ENCODE peak calls at places on chromosomes 6 and 20, in eight cellular contexts. One of them, this sample, is unnamed.

GRCh38 chr6:2658788-2659187 is 91.9 kb downstream of the MYLK4 start:
- DNase-seq in A549: no peak
- DNase-seq in mucosa of gallbladder: no peak
- DNase-seq in cerebellum: no peak
- DNase-seq in H54: peak
- DNase-seq in stimulated activated CD4-positive, alpha-beta T cell treated with anti-CD3 and anti-CD28 coated beads, Interleukin-1b, Interleukin-23, amount 100 ng/mL, for 4 hours: no peak
- DNase-seq in NCI-H146: no peak
- DNase-seq in activated CD8-positive, alpha-beta memory T cell treated with anti-CD3 and anti-CD28 coated beads for 1 hour: no peak
- DNase-seq in this sample: no peak

GRCh38 chr6:90703383-90703782 is 116.5 kb upstream of the MAP3K7 start:
- DNase-seq in mucosa of gallbladder: no peak
- DNase-seq in H54: no peak
- DNase-seq in NCI-H146: no peak
- DNase-seq in cerebellum: no peak
- DNase-seq in activated CD8-positive, alpha-beta memory T cell treated with anti-CD3 and anti-CD28 coated beads for 1 hour: no peak
- DNase-seq in A549: no peak
- DNase-seq in stimulated activated CD4-positive, alpha-beta T cell treated with anti-CD3 and anti-CD28 coated beads, Interleukin-1b, Interleukin-23, amount 100 ng/mL, for 4 hours: no peak
- DNase-seq in this sample: no peak

GRCh38 chr6:100404051-100404450 is 60.7 kb downstream of the SIM1 start:
- DNase-seq in stimulated activated CD4-positive, alpha-beta T cell treated with anti-CD3 and anti-CD28 coated beads, Interleukin-1b, Interleukin-23, amount 100 ng/mL, for 4 hours: no peak
- DNase-seq in activated CD8-positive, alpha-beta memory T cell treated with anti-CD3 and anti-CD28 coated beads for 1 hour: no peak
- DNase-seq in A549: no peak
- DNase-seq in cerebellum: no peak
- DNase-seq in mucosa of gallbladder: no peak
- DNase-seq in NCI-H146: no peak
- DNase-seq in H54: no peak
- DNase-seq in this sample: no peak

GRCh38 chr20:38418509-38419204 is 16.5 kb downstream of the SNHG17 start:
- DNase-seq in H54: no peak
- DNase-seq in cerebellum: peak
- DNase-seq in NCI-H146: no peak
- DNase-seq in mucosa of gallbladder: peak
- DNase-seq in stimulated activated CD4-positive, alpha-beta T cell treated with anti-CD3 and anti-CD28 coated beads, Interleukin-1b, Interleukin-23, amount 100 ng/mL, for 4 hours: no peak
- DNase-seq in A549: no peak
- DNase-seq in activated CD8-positive, alpha-beta memory T cell treated with anti-CD3 and anti-CD28 coated beads for 1 hour: no peak
- DNase-seq in this sample: peak

GRCh38 chr6:21987501-21987957 is 309.3 kb downstream of the PRL start:
- DNase-seq in NCI-H146: no peak
- DNase-seq in A549: peak
- DNase-seq in H54: peak
- DNase-seq in cerebellum: no peak
- DNase-seq in activated CD8-positive, alpha-beta memory T cell treated with anti-CD3 and anti-CD28 coated beads for 1 hour: no peak
- DNase-seq in mucosa of gallbladder: peak
- DNase-seq in stimulated activated CD4-positive, alpha-beta T cell treated with anti-CD3 and anti-CD28 coated beads, Interleukin-1b, Interleukin-23, amount 100 ng/mL, for 4 hours: no peak
- DNase-seq in this sample: no peak

GRCh38 chr6:166584813-166585429 is 1.6 kb downstream of the RAMACL start:
- DNase-seq in cerebellum: no peak
- DNase-seq in A549: no peak
- DNase-seq in activated CD8-positive, alpha-beta memory T cell treated with anti-CD3 and anti-CD28 coated beads for 1 hour: no peak
- DNase-seq in mucosa of gallbladder: no peak
- DNase-seq in H54: no peak
- DNase-seq in NCI-H146: no peak
- DNase-seq in stimulated activated CD4-positive, alpha-beta T cell treated with anti-CD3 and anti-CD28 coated beads, Interleukin-1b, Interleukin-23, amount 100 ng/mL, for 4 hours: no peak
- DNase-seq in this sample: no peak

GRCh38 chr6:138988469-138988834 is 399 bp upstream of the REPS1 start:
- DNase-seq in activated CD8-positive, alpha-beta memory T cell treated with anti-CD3 and anti-CD28 coated beads for 1 hour: no peak
- DNase-seq in stimulated activated CD4-positive, alpha-beta T cell treated with anti-CD3 and anti-CD28 coated beads, Interleukin-1b, Interleukin-23, amount 100 ng/mL, for 4 hours: no peak
- DNase-seq in H54: no peak
- DNase-seq in cerebellum: no peak
- DNase-seq in NCI-H146: peak
- DNase-seq in mucosa of gallbladder: no peak
- DNase-seq in A549: peak
- DNase-seq in this sample: no peak

GRCh38 chr20:59121714-59122376 is 41.8 kb upstream of the ZNF831 start:
- DNase-seq in H54: no peak
- DNase-seq in activated CD8-positive, alpha-beta memory T cell treated with anti-CD3 and anti-CD28 coated beads for 1 hour: no peak
- DNase-seq in NCI-H146: no peak
- DNase-seq in cerebellum: no peak
- DNase-seq in A549: no peak
- DNase-seq in stimulated activated CD4-positive, alpha-beta T cell treated with anti-CD3 and anti-CD28 coated beads, Interleukin-1b, Interleukin-23, amount 100 ng/mL, for 4 hours: no peak
- DNase-seq in mucosa of gallbladder: no peak
- DNase-seq in this sample: peak

GRCh38 chr6:145673504-145673903 is 61.8 kb downstream of the EPM2A start:
- DNase-seq in stimulated activated CD4-positive, alpha-beta T cell treated with anti-CD3 and anti-CD28 coated beads, Interleukin-1b, Interleukin-23, amount 100 ng/mL, for 4 hours: no peak
- DNase-seq in NCI-H146: no peak
- DNase-seq in cerebellum: no peak
- DNase-seq in A549: no peak
- DNase-seq in mucosa of gallbladder: no peak
- DNase-seq in H54: no peak
- DNase-seq in activated CD8-positive, alpha-beta memory T cell treated with anti-CD3 and anti-CD28 coated beads for 1 hour: no peak
- DNase-seq in this sample: no peak

GRCh38 chr20:58753929-58754551 is 61.4 kb downstream of the NPEPL1 start:
- DNase-seq in A549: no peak
- DNase-seq in H54: no peak
- DNase-seq in stimulated activated CD4-positive, alpha-beta T cell treated with anti-CD3 and anti-CD28 coated beads, Interleukin-1b, Interleukin-23, amount 100 ng/mL, for 4 hours: no peak
- DNase-seq in NCI-H146: no peak
- DNase-seq in cerebellum: no peak
- DNase-seq in activated CD8-positive, alpha-beta memory T cell treated with anti-CD3 and anti-CD28 coated beads for 1 hour: no peak
- DNase-seq in mucosa of gallbladder: peak
- DNase-seq in this sample: no peak

GRCh38 chr6:113120577-113121285 is 736.4 kb upstream of the MARCKS start:
- DNase-seq in H54: no peak
- DNase-seq in A549: peak
- DNase-seq in activated CD8-positive, alpha-beta memory T cell treated with anti-CD3 and anti-CD28 coated beads for 1 hour: no peak
- DNase-seq in NCI-H146: no peak
- DNase-seq in stimulated activated CD4-positive, alpha-beta T cell treated with anti-CD3 and anti-CD28 coated beads, Interleukin-1b, Interleukin-23, amount 100 ng/mL, for 4 hours: no peak
- DNase-seq in cerebellum: no peak
- DNase-seq in mucosa of gallbladder: no peak
- DNase-seq in this sample: no peak

GRCh38 chr6:69398729-69399128 is 398.1 kb downstream of the LMBRD1 start:
- DNase-seq in mucosa of gallbladder: no peak
- DNase-seq in activated CD8-positive, alpha-beta memory T cell treated with anti-CD3 and anti-CD28 coated beads for 1 hour: no peak
- DNase-seq in NCI-H146: no peak
- DNase-seq in cerebellum: no peak
- DNase-seq in A549: no peak
- DNase-seq in H54: no peak
- DNase-seq in stimulated activated CD4-positive, alpha-beta T cell treated with anti-CD3 and anti-CD28 coated beads, Interleukin-1b, Interleukin-23, amount 100 ng/mL, for 4 hours: no peak
- DNase-seq in this sample: peak

GRCh38 chr6:168376811-168377480 is 57.4 kb upstream of the DACT2 start:
- DNase-seq in NCI-H146: no peak
- DNase-seq in activated CD8-positive, alpha-beta memory T cell treated with anti-CD3 and anti-CD28 coated beads for 1 hour: no peak
- DNase-seq in H54: no peak
- DNase-seq in mucosa of gallbladder: no peak
- DNase-seq in A549: no peak
- DNase-seq in stimulated activated CD4-positive, alpha-beta T cell treated with anti-CD3 and anti-CD28 coated beads, Interleukin-1b, Interleukin-23, amount 100 ng/mL, for 4 hours: no peak
- DNase-seq in cerebellum: no peak
- DNase-seq in this sample: no peak

GRCh38 chr6:167296293-167296690 is 5.2 kb downstream of the UNC93A start:
- DNase-seq in A549: no peak
- DNase-seq in stimulated activated CD4-positive, alpha-beta T cell treated with anti-CD3 and anti-CD28 coated beads, Interleukin-1b, Interleukin-23, amount 100 ng/mL, for 4 hours: no peak
- DNase-seq in NCI-H146: no peak
- DNase-seq in activated CD8-positive, alpha-beta memory T cell treated with anti-CD3 and anti-CD28 coated beads for 1 hour: no peak
- DNase-seq in H54: no peak
- DNase-seq in cerebellum: no peak
- DNase-seq in mucosa of gallbladder: no peak
- DNase-seq in this sample: no peak

GRCh38 chr20:11675920-11676617 is 241.6 kb upstream of the BTBD3 start:
- DNase-seq in H54: no peak
- DNase-seq in A549: no peak
- DNase-seq in mucosa of gallbladder: no peak
- DNase-seq in activated CD8-positive, alpha-beta memory T cell treated with anti-CD3 and anti-CD28 coated beads for 1 hour: no peak
- DNase-seq in cerebellum: peak
- DNase-seq in stimulated activated CD4-positive, alpha-beta T cell treated with anti-CD3 and anti-CD28 coated beads, Interleukin-1b, Interleukin-23, amount 100 ng/mL, for 4 hours: no peak
- DNase-seq in NCI-H146: no peak
- DNase-seq in this sample: peak

GRCh38 chr6:153130515-153131036 is 506 bp downstream of the RGS17 start:
- DNase-seq in activated CD8-positive, alpha-beta memory T cell treated with anti-CD3 and anti-CD28 coated beads for 1 hour: no peak
- DNase-seq in A549: no peak
- DNase-seq in H54: peak
- DNase-seq in NCI-H146: peak
- DNase-seq in stimulated activated CD4-positive, alpha-beta T cell treated with anti-CD3 and anti-CD28 coated beads, Interleukin-1b, Interleukin-23, amount 100 ng/mL, for 4 hours: no peak
- DNase-seq in mucosa of gallbladder: no peak
- DNase-seq in cerebellum: peak
- DNase-seq in this sample: peak

GRCh38 chr6:90472716-90473115 is 114.2 kb downstream of the MAP3K7 start:
- DNase-seq in stimulated activated CD4-positive, alpha-beta T cell treated with anti-CD3 and anti-CD28 coated beads, Interleukin-1b, Interleukin-23, amount 100 ng/mL, for 4 hours: no peak
- DNase-seq in A549: no peak
- DNase-seq in cerebellum: no peak
- DNase-seq in mucosa of gallbladder: no peak
- DNase-seq in H54: no peak
- DNase-seq in activated CD8-positive, alpha-beta memory T cell treated with anti-CD3 and anti-CD28 coated beads for 1 hour: no peak
- DNase-seq in NCI-H146: no peak
- DNase-seq in this sample: no peak

GRCh38 chr20:8250539-8251200 is 118.6 kb downstream of the PLCB1 start:
- DNase-seq in activated CD8-positive, alpha-beta memory T cell treated with anti-CD3 and anti-CD28 coated beads for 1 hour: no peak
- DNase-seq in mucosa of gallbladder: no peak
- DNase-seq in H54: no peak
- DNase-seq in cerebellum: no peak
- DNase-seq in A549: peak
- DNase-seq in stimulated activated CD4-positive, alpha-beta T cell treated with anti-CD3 and anti-CD28 coated beads, Interleukin-1b, Interleukin-23, amount 100 ng/mL, for 4 hours: no peak
- DNase-seq in NCI-H146: peak
- DNase-seq in this sample: no peak

GRCh38 chr6:129426343-129426742 is 283.6 kb downstream of the ARHGAP18 start:
- DNase-seq in A549: no peak
- DNase-seq in H54: no peak
- DNase-seq in mucosa of gallbladder: no peak
- DNase-seq in stimulated activated CD4-positive, alpha-beta T cell treated with anti-CD3 and anti-CD28 coated beads, Interleukin-1b, Interleukin-23, amount 100 ng/mL, for 4 hours: no peak
- DNase-seq in NCI-H146: no peak
- DNase-seq in activated CD8-positive, alpha-beta memory T cell treated with anti-CD3 and anti-CD28 coated beads for 1 hour: no peak
- DNase-seq in cerebellum: no peak
- DNase-seq in this sample: no peak

GRCh38 chr6:141969201-141969600 is 163.5 kb upstream of the GJE1 start:
- DNase-seq in H54: no peak
- DNase-seq in NCI-H146: peak
- DNase-seq in cerebellum: no peak
- DNase-seq in A549: no peak
- DNase-seq in activated CD8-positive, alpha-beta memory T cell treated with anti-CD3 and anti-CD28 coated beads for 1 hour: no peak
- DNase-seq in stimulated activated CD4-positive, alpha-beta T cell treated with anti-CD3 and anti-CD28 coated beads, Interleukin-1b, Interleukin-23, amount 100 ng/mL, for 4 hours: no peak
- DNase-seq in mucosa of gallbladder: no peak
- DNase-seq in this sample: no peak

GRCh38 chr6:96505363-96505762 is 16.2 kb upstream of the UFL1 start:
- DNase-seq in A549: no peak
- DNase-seq in NCI-H146: no peak
- DNase-seq in activated CD8-positive, alpha-beta memory T cell treated with anti-CD3 and anti-CD28 coated beads for 1 hour: no peak
- DNase-seq in cerebellum: no peak
- DNase-seq in mucosa of gallbladder: no peak
- DNase-seq in H54: no peak
- DNase-seq in stimulated activated CD4-positive, alpha-beta T cell treated with anti-CD3 and anti-CD28 coated beads, Interleukin-1b, Interleukin-23, amount 100 ng/mL, for 4 hours: no peak
- DNase-seq in this sample: no peak

GRCh38 chr6:30071081-30071818 is 4.3 kb downstream of the PPP1R11 start:
- DNase-seq in activated CD8-positive, alpha-beta memory T cell treated with anti-CD3 and anti-CD28 coated beads for 1 hour: no peak
- DNase-seq in mucosa of gallbladder: peak
- DNase-seq in A549: no peak
- DNase-seq in NCI-H146: no peak
- DNase-seq in stimulated activated CD4-positive, alpha-beta T cell treated with anti-CD3 and anti-CD28 coated beads, Interleukin-1b, Interleukin-23, amount 100 ng/mL, for 4 hours: no peak
- DNase-seq in H54: no peak
- DNase-seq in cerebellum: no peak
- DNase-seq in this sample: no peak

GRCh38 chr6:2767327-2767985 is 2.3 kb downstream of the WRNIP1 start:
- DNase-seq in activated CD8-positive, alpha-beta memory T cell treated with anti-CD3 and anti-CD28 coated beads for 1 hour: no peak
- DNase-seq in H54: no peak
- DNase-seq in stimulated activated CD4-positive, alpha-beta T cell treated with anti-CD3 and anti-CD28 coated beads, Interleukin-1b, Interleukin-23, amount 100 ng/mL, for 4 hours: no peak
- DNase-seq in cerebellum: no peak
- DNase-seq in mucosa of gallbladder: no peak
- DNase-seq in NCI-H146: no peak
- DNase-seq in A549: no peak
- DNase-seq in this sample: no peak

GRCh38 chr6:105363100-105363754 is 39.7 kb downstream of the PREP start:
- DNase-seq in cerebellum: no peak
- DNase-seq in mucosa of gallbladder: no peak
- DNase-seq in H54: no peak
- DNase-seq in A549: no peak
- DNase-seq in NCI-H146: no peak
- DNase-seq in activated CD8-positive, alpha-beta memory T cell treated with anti-CD3 and anti-CD28 coated beads for 1 hour: no peak
- DNase-seq in stimulated activated CD4-positive, alpha-beta T cell treated with anti-CD3 and anti-CD28 coated beads, Interleukin-1b, Interleukin-23, amount 100 ng/mL, for 4 hours: no peak
- DNase-seq in this sample: peak

GRCh38 chr6:95693108-95693507 is 115.8 kb downstream of the MANEA start:
- DNase-seq in A549: no peak
- DNase-seq in H54: no peak
- DNase-seq in stimulated activated CD4-positive, alpha-beta T cell treated with anti-CD3 and anti-CD28 coated beads, Interleukin-1b, Interleukin-23, amount 100 ng/mL, for 4 hours: no peak
- DNase-seq in mucosa of gallbladder: no peak
- DNase-seq in cerebellum: no peak
- DNase-seq in activated CD8-positive, alpha-beta memory T cell treated with anti-CD3 and anti-CD28 coated beads for 1 hour: no peak
- DNase-seq in NCI-H146: no peak
- DNase-seq in this sample: no peak